ENCODE peak calls at places on chromosomes 2 and 18, in five cellular contexts. K, E, O, B and W are unnamed samples.
A peak's percentile ranks its signal among the peaks of the same experiment; 100 is the strongest.

GRCh38 chr2:221896505-221897151 is 324.5 kb upstream of the EPHA4 start:
- DNase-seq in O (no peak), E (no peak), K (no peak), B (peak; percentile 19), W (no peak)

GRCh38 chr2:55384786-55385185 is 34.9 kb downstream of the CCDC88A start:
- DNase-seq in E (no peak), K (no peak), O (no peak), B (no peak), W (no peak)

GRCh38 chr2:176120369-176121307 is 1.9 kb upstream of the HOXD9 start:
- DNase-seq in E (no peak), B (no peak), K (no peak), O (no peak), W (no peak)

GRCh38 chr2:240905176-240905781 is 857 bp upstream of the CROCC2 start:
- DNase-seq in K (no peak), B (no peak), O (no peak), E (peak; percentile 56), W (peak; percentile 47)

GRCh38 chr2:164903944-164904343 is 51.4 kb downstream of the SLC38A11 start:
- DNase-seq in O (no peak), E (no peak), B (no peak), K (no peak), W (peak; percentile 82)

GRCh38 chr2:96788393-96789244 is 27.4 kb upstream of the CNNM3 start:
- DNase-seq in E (peak; percentile 84), O (no peak), B (peak; percentile 47), K (no peak), W (peak; percentile 69)

GRCh38 chr2:24076849-24077534 is 866 bp upstream of the SF3B6 start:
- DNase-seq in E (no peak), O (peak; percentile 17), K (peak; percentile 21), B (peak; percentile 73), W (no peak)

GRCh38 chr2:200850512-200851256 is 13.8 kb downstream of the CLK1 start:
- DNase-seq in E (no peak), K (no peak), O (no peak), B (no peak), W (no peak)

GRCh38 chr2:27087823-27088410 is 1.3 kb downstream of the KHK start:
- DNase-seq in K (no peak), B (no peak), O (no peak), E (no peak), W (no peak)

GRCh38 chr2:182302174-182302573 is 124.7 kb downstream of the PDE1A start:
- DNase-seq in O (no peak), K (no peak), E (no peak), B (no peak), W (no peak)

GRCh38 chr18:79458131-79458838 is 62.6 kb downstream of the NFATC1 start:
- DNase-seq in K (no peak), E (no peak), O (peak; percentile 58), B (peak; percentile 87), W (peak; percentile 72)

GRCh38 chr18:40152859-40153258 is 1802.2 kb upstream of the PIK3C3 start:
- DNase-seq in O (no peak), B (no peak), E (no peak), K (no peak), W (no peak)

GRCh38 chr2:200193791-200194190 is 112.7 kb upstream of the SPATS2L start:
- DNase-seq in O (no peak), B (no peak), K (no peak), E (no peak), W (no peak)

GRCh38 chr2:84938194-84938879 is 32.6 kb upstream of the KCMF1 start:
- DNase-seq in O (no peak), K (no peak), E (no peak), B (no peak), W (no peak)

GRCh38 chr2:17309741-17310339 is 208.4 kb downstream of the RAD51AP2 start:
- DNase-seq in E (no peak), O (peak; percentile 73), B (peak; percentile 86), K (peak; percentile 57), W (peak; percentile 54)

GRCh38 chr2:64168231-64168630 is 24.0 kb upstream of the PELI1 start:
- DNase-seq in O (no peak), B (no peak), E (no peak), K (no peak), W (no peak)

GRCh38 chr2:68709421-68709911 is 25.1 kb upstream of the ARHGAP25 start:
- DNase-seq in B (peak; percentile 68), O (peak; percentile 19), K (peak; percentile 73), E (no peak), W (no peak)

GRCh38 chr2:146730882-146731281 is 1113.9 kb upstream of the ACVR2A start:
- DNase-seq in O (no peak), K (no peak), E (no peak), B (no peak), W (no peak)

GRCh38 chr18:76827205-76827885 is 5.0 kb downstream of the ZNF236 start:
- DNase-seq in O (no peak), E (no peak), K (no peak), B (no peak), W (no peak)

GRCh38 chr2:239593965-239594771 is 193.3 kb upstream of the HDAC4 start:
- DNase-seq in K (no peak), O (no peak), B (peak; percentile 66), E (peak; percentile 28), W (no peak)

GRCh38 chr18:10012526-10012925 is 98.7 kb downstream of the VAPA start:
- DNase-seq in O (no peak), K (no peak), E (no peak), B (no peak), W (no peak)

DNA sequence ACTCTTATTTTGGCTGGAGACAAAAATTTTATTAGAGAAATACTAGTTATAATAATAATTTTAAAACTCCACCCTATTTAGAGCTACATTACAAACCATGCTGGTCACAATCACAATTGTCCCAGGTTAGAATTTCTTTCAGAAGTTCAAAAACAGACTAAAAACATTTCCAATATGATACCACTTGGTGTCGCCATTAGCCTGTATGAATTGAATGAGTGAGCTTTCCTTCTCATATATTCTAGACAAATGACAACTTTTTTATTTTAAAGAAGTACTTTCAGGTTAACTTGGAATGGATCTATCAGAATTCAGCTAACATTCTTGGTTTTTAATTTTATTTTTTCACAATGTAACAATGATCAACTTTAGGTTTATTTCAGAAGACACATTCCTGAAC is 48.0 kb downstream of the SERPINB8 start:
- DNase-seq in B (peak; percentile 46), O (no peak), K (peak; percentile 7), E (no peak), W (no peak)
- TF ChIP-seq CTCF in B (peak; percentile 65), O (peak; percentile 49), K (peak; percentile 71), E (no peak), W (peak; percentile 53)

DNA sequence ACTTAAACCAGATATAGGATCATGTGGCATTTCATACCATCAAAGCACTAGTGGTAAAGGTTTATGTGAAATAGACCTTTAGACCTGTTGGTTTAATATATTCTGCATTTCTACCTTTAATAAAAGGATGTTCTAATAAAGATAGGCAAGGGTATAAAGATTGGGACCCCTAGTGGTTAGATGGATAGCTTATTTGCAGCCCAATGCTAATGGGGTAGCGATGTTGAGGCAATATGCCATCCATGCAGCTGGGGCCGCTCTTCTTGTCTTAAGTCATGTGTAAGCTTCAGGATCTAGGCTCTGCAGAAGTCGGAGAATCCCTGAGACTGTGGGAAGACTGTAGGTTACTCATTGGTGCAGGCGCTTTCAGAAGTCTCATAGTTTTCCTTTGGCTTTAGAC is 114.9 kb downstream of the ICOS start:
- DNase-seq in K (peak; percentile 46), O (no peak), E (no peak), B (no peak), W (no peak)
- TF ChIP-seq CTCF in K (peak; percentile 91), O (peak; percentile 67), E (no peak), B (no peak), W (no peak)

DNA sequence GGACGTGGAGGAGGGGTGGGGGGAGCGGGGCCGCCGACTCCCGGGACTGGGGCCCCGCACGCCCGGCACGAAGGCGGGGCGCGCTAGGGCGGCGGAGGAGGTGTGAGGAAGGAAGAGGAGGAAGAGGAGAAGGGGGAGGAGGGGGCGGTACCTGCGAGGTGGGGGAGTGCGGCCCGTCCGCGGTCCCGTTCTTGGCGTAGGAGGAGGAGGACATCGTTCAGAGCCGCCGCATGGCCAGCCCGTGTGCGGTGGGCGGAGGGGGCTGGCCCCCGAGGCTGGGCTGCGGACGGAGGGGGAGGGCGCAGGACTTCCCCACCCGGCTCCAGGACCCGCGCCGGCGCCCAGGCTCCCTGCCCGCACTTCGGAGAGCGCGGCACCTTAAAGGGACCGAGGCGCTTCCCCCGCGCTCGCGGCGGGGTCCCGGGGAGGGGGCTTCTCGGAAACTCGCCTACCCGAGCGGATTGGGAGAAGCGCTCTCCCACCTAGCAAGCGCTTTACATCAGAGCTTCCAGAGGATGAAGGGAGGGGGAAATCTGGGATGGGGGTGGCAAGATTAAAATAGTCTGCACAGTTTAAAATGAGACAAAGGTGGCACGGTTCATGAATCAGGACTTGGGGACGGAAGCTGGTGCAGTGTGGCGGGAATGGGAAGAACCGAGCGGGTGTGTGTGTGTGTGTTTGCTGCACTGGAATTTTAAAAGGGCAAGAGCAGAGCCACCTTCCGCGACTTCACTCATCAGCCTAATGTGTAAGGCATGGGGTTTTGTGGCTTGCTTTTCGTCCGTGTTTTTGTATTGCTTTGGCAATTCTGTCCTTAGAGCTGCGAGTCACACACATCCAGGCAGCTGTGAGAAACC is at the start of gene CACNB4:
- DNase-seq in E (no peak), B (peak; percentile 39), K (no peak), O (peak; percentile 14), W (no peak)
- TF ChIP-seq CTCF in E (no peak), B (no peak), K (no peak), O (no peak), W (no peak)

GRCh38 chr2:67214585-67215184 is 182.4 kb upstream of the ETAA1 start:
- DNase-seq in E (no peak), K (no peak), B (no peak), O (no peak), W (no peak)

GRCh38 chr2:67216103-67216502 is 181.0 kb upstream of the ETAA1 start:
- DNase-seq in O (no peak), B (no peak), E (no peak), K (no peak), W (no peak)

GRCh38 chr2:67213677-67214402 is 183.3 kb upstream of the ETAA1 start:
- DNase-seq in E (no peak), O (no peak), K (no peak), B (no peak), W (no peak)

GRCh38 chr2:67215636-67216035 is 181.5 kb upstream of the ETAA1 start:
- DNase-seq in O (no peak), E (no peak), K (no peak), B (peak; percentile 18), W (no peak)

GRCh38 chr2:67215214-67215613 is 181.9 kb upstream of the ETAA1 start:
- DNase-seq in K (no peak), E (peak; percentile 43), O (peak; percentile 64), B (peak; percentile 86), W (peak; percentile 92)
- TF ChIP-seq CTCF in K (peak; percentile 31), E (no peak), O (peak; percentile 24), B (peak; percentile 73), W (peak; percentile 88)

GRCh38 chr2:108184421-108184820 is 55.3 kb upstream of the SULT1C3 start:
- DNase-seq in K (peak; percentile 20), O (peak; percentile 17), E (no peak), B (peak; percentile 28), W (no peak)

GRCh38 chr2:108182489-108182888 is 57.3 kb upstream of the SULT1C3 start:
- DNase-seq in B (no peak), E (no peak), K (no peak), O (peak; percentile 62), W (no peak)
- TF ChIP-seq CTCF in B (peak; percentile 12), E (no peak), K (peak; percentile 53), O (peak; percentile 41), W (no peak)